ENCODE peak calls at places on chromosomes 3 and 15, in ten cellular contexts. U is nucleus accumbens, S is hepatocyte, J is astrocyte of the hippocampus, Z is activated T-cell treated with anti-CD3 and anti-CD28 coated beads for 1 hour, A is COR-L47, K is mesendoderm, P is endothelial cell of umbilical vein, O is lower lobe of right lung, G is bronchial epithelial cell. M is an unnamed sample.

GRCh38 chr3:142152349-142152748 is 3.0 kb upstream of the TFDP2 start:
- DNase-seq in U (no peak), S (peak; percentile 19), J (no peak), Z (no peak), A (no peak), K (peak; percentile 31), P (no peak), O (no peak), G (no peak), M (no peak)

GRCh38 chr3:183268361-183268760 is 15.3 kb downstream of the B3GNT5 start:
- DNase-seq in U (no peak), S (no peak), J (no peak), Z (no peak), A (no peak), K (peak; percentile 60), P (no peak), O (no peak), G (peak; percentile 49), M (no peak)

GRCh38 chr3:183802989-183803388 is 22.4 kb downstream of the MAP6D1 start:
- DNase-seq in U (no peak), S (no peak), J (peak; percentile 46), Z (no peak), A (no peak), K (no peak), P (no peak), O (no peak), G (peak; percentile 15), M (no peak)

GRCh38 chr15:84816694-84817460 is at the start of gene ALPK3:
- DNase-seq in U (no peak), S (peak; percentile 87), J (peak; percentile 54), Z (no peak), A (no peak), K (peak; percentile 83), P (peak; percentile 56), O (peak; percentile 70), G (no peak), M (no peak)

GRCh38 chr3:51311055-51311454 is 74.0 kb upstream of the MANF start:
- DNase-seq in U (no peak), S (peak; percentile 48), J (peak; percentile 32), Z (no peak), A (no peak), K (peak; percentile 55), P (peak; percentile 31), O (no peak), G (peak; percentile 50), M (peak; percentile 8)

GRCh38 chr15:100759698-100760356 is 119.8 kb upstream of the ALDH1A3 start:
- DNase-seq in U (no peak), S (peak; percentile 78), J (no peak), Z (no peak), A (no peak), K (peak; percentile 85), P (peak; percentile 51), O (no peak), G (peak; percentile 91), M (peak; percentile 92)

GRCh38 chr15:88644741-88645140 is 5.9 kb downstream of the ISG20 start:
- DNase-seq in U (no peak), S (no peak), J (no peak), Z (no peak), A (no peak), K (no peak), P (no peak), O (no peak), G (no peak), M (no peak)

GRCh38 chr3:27686642-27687041 is 35.5 kb downstream of the EOMES start:
- DNase-seq in U (no peak), S (no peak), J (peak; percentile 72), Z (no peak), A (no peak), K (no peak), P (no peak), O (no peak), G (peak; percentile 45), M (no peak)

GRCh38 chr3:29064085-29064484 is 216.8 kb upstream of the RBMS3 start:
- DNase-seq in U (no peak), S (no peak), J (peak; percentile 69), Z (no peak), A (no peak), K (no peak), P (no peak), O (no peak), G (no peak), M (peak; percentile 17)

GRCh38 chr15:74264081-74264501 is 28.0 kb downstream of the CCDC33 start:
- DNase-seq in U (no peak), S (no peak), J (no peak), Z (no peak), A (peak; percentile 78), K (peak; percentile 22), P (no peak), O (no peak), G (no peak), M (no peak)

GRCh38 chr3:45272828-45273470 is 46.9 kb upstream of the TMEM158 start:
- DNase-seq in U (no peak), S (no peak), J (no peak), Z (no peak), A (peak; percentile 11), K (no peak), P (no peak), O (no peak), G (no peak), M (no peak)

GRCh38 chr3:119588112-119588511 is 8.8 kb downstream of the ADPRH start:
- DNase-seq in U (peak; percentile 9), S (no peak), J (no peak), Z (no peak), A (peak; percentile 27), K (no peak), P (no peak), O (peak; percentile 88), G (no peak), M (no peak)

GRCh38 chr3:3815206-3815605 is 16.0 kb downstream of the LRRN1 start:
- DNase-seq in U (no peak), S (no peak), J (peak; percentile 81), Z (no peak), A (no peak), K (no peak), P (no peak), O (no peak), G (no peak), M (no peak)

GRCh38 chr3:23385327-23385726 is 182.2 kb downstream of the UBE2E2 start:
- DNase-seq in U (no peak), S (no peak), J (no peak), Z (no peak), A (peak; percentile 17), K (no peak), P (no peak), O (no peak), G (no peak), M (no peak)

GRCh38 chr15:36643551-36643950 is 64.1 kb downstream of the CDIN1 start:
- DNase-seq in U (no peak), S (no peak), J (peak; percentile 65), Z (no peak), A (no peak), K (peak; percentile 72), P (no peak), O (no peak), G (peak; percentile 44), M (peak; percentile 68)

GRCh38 chr3:134476977-134477376 is 8.8 kb downstream of the ANAPC13 start:
- DNase-seq in U (no peak), S (no peak), J (no peak), Z (no peak), A (no peak), K (no peak), P (no peak), O (no peak), G (no peak), M (no peak)

GRCh38 chr3:90069748-90070147 is 962.3 kb downstream of the EPHA3 start:
- DNase-seq in U (no peak), S (no peak), J (peak; percentile 75), Z (no peak), A (no peak), K (peak; percentile 93), P (no peak), O (no peak), G (no peak), M (no peak)

GRCh38 chr3:124886168-124887051 is 755 bp downstream of the ITGB5 start:
- DNase-seq in U (peak; percentile 69), S (peak; percentile 84), J (peak; percentile 77), Z (peak; percentile 5), A (peak; percentile 8), K (peak; percentile 86), P (peak; percentile 40), O (peak; percentile 73), G (peak; percentile 21), M (peak; percentile 25)

GRCh38 chr15:63357061-63357460 is 24.6 kb downstream of the CA12 start:
- DNase-seq in U (no peak), S (no peak), J (no peak), Z (no peak), A (no peak), K (no peak), P (no peak), O (no peak), G (no peak), M (no peak)

GRCh38 chr15:59997070-59997701 is 6.9 kb upstream of the FOXB1 start:
- DNase-seq in U (no peak), S (no peak), J (no peak), Z (peak; percentile 42), A (peak; percentile 93), K (peak; percentile 41), P (no peak), O (peak; percentile 44), G (no peak), M (no peak)

GRCh38 chr3:147758786-147759185 is 349.6 kb downstream of the ZIC1 start:
- DNase-seq in U (no peak), S (no peak), J (peak; percentile 46), Z (no peak), A (peak; percentile 26), K (no peak), P (no peak), O (no peak), G (no peak), M (no peak)

GRCh38 chr3:161510510-161511260 is 14.1 kb downstream of the OTOL1 start:
- DNase-seq in U (no peak), S (no peak), J (no peak), Z (no peak), A (peak; percentile 31), K (peak; percentile 51), P (no peak), O (no peak), G (no peak), M (no peak)

GRCh38 chr3:134483195-134483890 is 2.4 kb downstream of the ANAPC13 start:
- DNase-seq in U (no peak), S (no peak), J (peak; percentile 80), Z (no peak), A (no peak), K (no peak), P (peak; percentile 89), O (no peak), G (peak; percentile 94), M (peak; percentile 79)

GRCh38 chr3:46959169-46959515 is 17.4 kb downstream of the CCDC12 start:
- DNase-seq in U (no peak), S (no peak), J (no peak), Z (no peak), A (no peak), K (no peak), P (no peak), O (no peak), G (no peak), M (no peak)

GRCh38 chr15:50828610-50829206 is 63.2 kb upstream of the SPPL2A start:
- DNase-seq in U (no peak), S (peak; percentile 74), J (peak; percentile 81), Z (no peak), A (no peak), K (peak; percentile 60), P (no peak), O (no peak), G (peak; percentile 89), M (peak; percentile 86)

GRCh38 chr15:69661871-69662667 is 209.5 kb downstream of the RPLP1 start:
- DNase-seq in U (no peak), S (no peak), J (no peak), Z (no peak), A (no peak), K (no peak), P (no peak), O (no peak), G (no peak), M (no peak)

GRCh38 chr3:168714609-168715240 is 619.0 kb upstream of the GOLIM4 start:
- DNase-seq in U (no peak), S (no peak), J (no peak), Z (no peak), A (no peak), K (no peak), P (no peak), O (no peak), G (no peak), M (no peak)

GRCh38 chr3:142459096-142459495 is 11.3 kb upstream of the XRN1 start:
- DNase-seq in U (no peak), S (no peak), J (peak; percentile 12), Z (no peak), A (no peak), K (peak; percentile 17), P (no peak), O (no peak), G (no peak), M (no peak)